ENCODE peak calls at places on chromosomes 16 and 17, in five cellular contexts. R is ovary, S is sigmoid colon, D is ascending aorta, F is H9. V is an unnamed sample.

GRCh38 chr16:74999683-75000480 is 1.1 kb downstream of the ZNRF1 start:
- DNase-seq in F (peak; percentile 76), D (peak; percentile 75), S (peak; percentile 80), R (peak; percentile 64), V (peak; percentile 75)

GRCh38 chr17:42337442-42337841 is 49.1 kb downstream of the STAT5A start:
- DNase-seq in F (no peak), S (no peak), R (no peak), D (no peak), V (peak; percentile 39)

GRCh38 chr16:67443299-67443698 is 12.4 kb downstream of the HSD11B2 start:
- DNase-seq in R (peak; percentile 73), D (peak; percentile 75), S (peak; percentile 94), F (no peak), V (no peak)

GRCh38 chr17:42329025-42329976 is 41.0 kb downstream of the STAT5A start:
- DNase-seq in F (peak; percentile 95), S (no peak), D (no peak), R (no peak), V (no peak)

GRCh38 chr17:75875940-75876189 is 2.5 kb downstream of the TRIM47 start:
- DNase-seq in D (no peak), R (no peak), F (no peak), S (peak; percentile 89), V (no peak)

GRCh38 chr17:26775219-26775822 is 518.6 kb upstream of the WSB1 start:
- DNase-seq in D (no peak), S (no peak), F (no peak), R (no peak), V (no peak)

GRCh38 chr17:48505788-48506187 is 25.0 kb downstream of the HOXB1 start:
- DNase-seq in S (no peak), R (no peak), D (no peak), F (no peak), V (peak; percentile 62)

GRCh38 chr16:20621406-20621805 is 45.2 kb upstream of the ACSM2B start:
- DNase-seq in F (no peak), D (no peak), R (no peak), S (no peak), V (no peak)

GRCh38 chr17:76726231-76726765 is at the start of gene JMJD6:
- DNase-seq in S (peak; percentile 99), D (peak; percentile 98), F (peak; percentile 99), R (peak; percentile 96), V (no peak)

GRCh38 chr16:27199747-27200146 is 3.6 kb upstream of the KDM8 start:
- DNase-seq in R (no peak), F (no peak), D (no peak), S (no peak), V (peak; percentile 62)

GRCh38 chr16:87288753-87289362 is 28.3 kb downstream of the C16orf95 start:
- DNase-seq in D (no peak), S (no peak), R (no peak), F (no peak), V (no peak)

GRCh38 chr17:38591759-38592241 is 14.0 kb downstream of the SRCIN1 start:
- DNase-seq in D (no peak), F (no peak), R (no peak), S (no peak), V (peak; percentile 49)

GRCh38 chr17:14471052-14471451 is 170.2 kb downstream of the HS3ST3B1 start:
- DNase-seq in F (no peak), R (no peak), S (no peak), D (no peak), V (no peak)

GRCh38 chr17:20922128-20922670 is 120.6 kb downstream of the USP22 start:
- DNase-seq in F (no peak), S (no peak), R (no peak), D (no peak), V (no peak)

GRCh38 chr17:61926831-61927210 is 961 bp downstream of the INTS2 start:
- DNase-seq in S (no peak), D (no peak), F (no peak), R (no peak), V (no peak)

GRCh38 chr16:56451753-56452689 is 667 bp downstream of the OGFOD1 start:
- DNase-seq in F (peak; percentile 28), D (peak; percentile 81), S (no peak), R (no peak), V (no peak)

GRCh38 chr17:46063239-46063638 is 64.2 kb downstream of the STH start:
- DNase-seq in D (no peak), R (no peak), S (no peak), F (no peak), V (no peak)

GRCh38 chr16:77043076-77043475 is 147.9 kb upstream of the MON1B start:
- DNase-seq in S (no peak), R (no peak), D (no peak), F (no peak), V (peak; percentile 2)

GRCh38 chr17:73870035-73870434 is 225.8 kb upstream of the SDK2 start:
- DNase-seq in F (no peak), S (no peak), R (no peak), D (no peak), V (no peak)

GRCh38 chr17:54899721-54900456 is 763 bp upstream of the TOM1L1 start:
- DNase-seq in F (peak; percentile 81), R (no peak), D (no peak), S (no peak), V (no peak)

GRCh38 chr17:73947281-73947975 is 256.1 kb upstream of the RPL38 start:
- DNase-seq in D (no peak), F (no peak), S (no peak), R (no peak), V (no peak)

GRCh38 chr17:82328994-82329507 is 4.5 kb downstream of the SECTM1 start:
- DNase-seq in S (no peak), D (no peak), R (no peak), F (no peak), V (no peak)

GRCh38 chr17:19409509-19409908 is 1.5 kb upstream of the RNF112 start:
- DNase-seq in S (no peak), D (no peak), F (no peak), R (no peak), V (no peak)

GRCh38 chr16:66474750-66475199 is 47.7 kb downstream of the BEAN1 start:
- DNase-seq in R (no peak), S (peak; percentile 30), F (no peak), D (peak; percentile 48), V (peak; percentile 64)

GRCh38 chr16:58709338-58709737 is 24.8 kb upstream of the SLC38A7 start:
- DNase-seq in F (no peak), D (no peak), S (no peak), R (no peak), V (no peak)

GRCh38 chr17:57782642-57783337 is 37.7 kb upstream of the CCDC182 start:
- DNase-seq in R (no peak), D (no peak), F (peak; percentile 60), S (no peak), V (no peak)

GRCh38 chr16:87685405-87685755 is 80.4 kb downstream of the KLHDC4 start:
- DNase-seq in F (no peak), D (no peak), S (no peak), R (no peak), V (no peak)

GRCh38 chr17:30263552-30264333 is 28.0 kb downstream of the BLMH start:
- DNase-seq in S (no peak), F (no peak), D (peak; percentile 72), R (no peak), V (no peak)

GRCh38 chr16:85421338-85422123 is 191.6 kb upstream of the GSE1 start:
- DNase-seq in F (no peak), S (peak; percentile 64), R (peak; percentile 28), D (no peak), V (no peak)
- H3K4me1 ChIP-seq in F (no peaks in the 10 kb centered on the region), S (peaks cover 9% of the 10 kb centered on the region), R (no peaks in the 10 kb centered on the region), D (peaks cover 3% of the 10 kb centered on the region), V (no peaks in the 10 kb centered on the region)

GRCh38 chr17:50184611-50185398 is 16.6 kb downstream of the COL1A1 start:
- DNase-seq in R (peak; percentile 58), S (peak; percentile 92), F (no peak), D (peak; percentile 92), V (no peak)
- H3K4me1 ChIP-seq in R (peaks cover 2% of the 10 kb centered on the region), S (peaks cover 43% of the 10 kb centered on the region), F (no peaks in the 10 kb centered on the region), D (peaks cover 24% of the 10 kb centered on the region), V (no peaks in the 10 kb centered on the region)

GRCh38 chr16:8949536-8950418 is 13.9 kb downstream of the USP7 start:
- DNase-seq in S (no peak), F (no peak), R (no peak), D (no peak), V (no peak)

GRCh38 chr16:8952281-8952751 is 11.4 kb downstream of the USP7 start:
- DNase-seq in R (no peak), F (no peak), D (no peak), S (no peak), V (no peak)

GRCh38 chr16:8948831-8949230 is 14.9 kb downstream of the USP7 start:
- DNase-seq in F (no peak), D (no peak), R (no peak), S (no peak), V (no peak)

GRCh38 chr16:8951447-8952280 is 12.0 kb downstream of the USP7 start:
- DNase-seq in D (no peak), F (no peak), R (no peak), S (no peak), V (no peak)

DNA sequence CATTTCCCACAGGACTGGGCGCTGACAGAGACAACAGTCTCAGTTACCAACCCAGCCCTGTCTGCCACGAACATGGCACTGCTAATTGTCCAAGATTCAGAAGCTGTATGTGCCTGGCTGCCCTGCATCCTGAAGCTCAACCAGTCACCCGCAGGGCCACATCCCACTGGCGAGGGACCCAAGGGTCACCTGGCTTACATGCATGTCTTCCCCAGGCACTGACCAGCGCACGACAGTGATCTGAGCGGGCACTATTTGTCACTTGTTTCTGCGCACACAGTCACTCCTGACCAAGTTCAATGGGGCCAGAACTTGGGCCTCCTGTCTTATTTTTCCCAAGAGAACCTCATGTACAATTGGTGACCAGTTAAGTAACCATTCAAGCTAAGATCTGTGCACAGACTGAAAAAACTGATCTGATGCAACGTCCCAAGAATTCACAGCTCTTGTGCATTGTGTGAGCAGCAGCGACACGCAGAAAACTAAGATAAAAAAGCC is 13.1 kb downstream of the USP7 start:
- DNase-seq in F (no peak), S (no peak), R (no peak), D (no peak), V (no peak)
- H3K4me1 ChIP-seq in F (peaks cover 19% of the 10 kb centered on the region), S (peaks cover 77% of the 10 kb centered on the region), R (peaks cover 28% of the 10 kb centered on the region), D (peaks cover 31% of the 10 kb centered on the region), V (peaks cover 93% of the 10 kb centered on the region)

GRCh38 chr16:84955427-84955826 is 55.9 kb downstream of the ZDHHC7 start:
- DNase-seq in F (no peak), D (no peak), S (no peak), R (no peak), V (no peak)

GRCh38 chr16:84957792-84958191 is 53.5 kb downstream of the ZDHHC7 start:
- DNase-seq in F (no peak), R (no peak), D (no peak), S (no peak), V (no peak)

GRCh38 chr16:84959784-84960417 is 51.4 kb downstream of the ZDHHC7 start:
- DNase-seq in R (no peak), S (no peak), D (no peak), F (no peak), V (no peak)

GRCh38 chr16:84959045-84959576 is 52.2 kb downstream of the ZDHHC7 start:
- DNase-seq in R (no peak), D (no peak), S (no peak), F (no peak), V (no peak)

DNA sequence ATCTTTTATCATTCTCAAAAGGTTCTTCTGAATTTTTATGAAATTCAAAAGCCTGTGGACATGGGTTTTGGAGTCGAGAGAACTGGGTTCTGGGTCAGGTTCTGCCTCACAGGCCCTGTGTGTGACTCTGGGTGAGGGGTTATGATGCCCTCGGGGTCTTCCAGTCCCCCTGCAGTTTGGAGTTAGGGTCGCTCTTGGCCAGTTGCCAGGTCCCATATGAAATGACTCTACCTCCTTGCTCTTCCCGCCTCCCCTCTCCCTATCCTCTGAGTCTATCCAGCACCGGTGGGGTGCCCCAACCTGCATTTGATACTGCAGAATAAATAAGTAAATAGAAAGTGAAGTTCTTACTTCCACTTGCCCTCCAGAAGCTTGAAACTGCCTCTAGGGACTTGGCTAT is 54.1 kb downstream of the ZDHHC7 start:
- DNase-seq in R (no peak), F (no peak), S (no peak), D (no peak), V (no peak)
- H3K4me1 ChIP-seq in R (peaks cover 8% of the 10 kb centered on the region), F (no peaks in the 10 kb centered on the region), S (peaks cover 16% of the 10 kb centered on the region), D (peaks cover 6% of the 10 kb centered on the region), V (no peaks in the 10 kb centered on the region)